ENCODE peak calls at places on chromosome 19, in four cellular contexts. R is pancreas, Q is HCT116, Y is heart right ventricle. X is an unnamed sample.

GRCh38 chr19:16903347-16903746 is 14.5 kb downstream of the F2RL3 start:
- DNase-seq in R (no peak), Q (no peak), Y (no peak), X (no peak)

GRCh38 chr19:58196911-58197616 is 14.2 kb downstream of the ZNF274 start:
- DNase-seq in R (no peak), Q (no peak), Y (no peak), X (no peak)

GRCh38 chr19:41813911-41814310 is 17.5 kb downstream of the CEACAM3 start:
- DNase-seq in R (no peak), Q (no peak), Y (no peak), X (no peak)

GRCh38 chr19:44972802-44973201 is 17.6 kb downstream of the CLPTM1 start:
- DNase-seq in R (no peak), Q (no peak), Y (no peak), X (no peak)

GRCh38 chr19:8631425-8631819 is 989 bp downstream of the NFILZ start:
- DNase-seq in R (peak), Q (no peak), Y (peak), X (no peak)

GRCh38 chr19:6677924-6678689 is 8.1 kb upstream of the TNFSF14 start:
- DNase-seq in R (no peak), Q (no peak), Y (peak), X (no peak)

GRCh38 chr19:47445937-47446402 is 25.7 kb downstream of the SLC8A2 start:
- DNase-seq in R (peak), Q (no peak), Y (no peak), X (no peak)

GRCh38 chr19:12703056-12703455 is 6.6 kb upstream of the FBXW9 start:
- DNase-seq in R (no peak), Q (peak), Y (no peak), X (peak)

GRCh38 chr19:6015841-6016545 is 38.1 kb upstream of the RANBP3 start:
- DNase-seq in R (peak), Q (no peak), Y (no peak), X (no peak)

GRCh38 chr19:55703790-55704215 is 28.8 kb downstream of the EPN1 start:
- DNase-seq in R (peak), Q (peak), Y (peak), X (peak)

GRCh38 chr19:17579523-17580244 is 24.2 kb downstream of the COLGALT1 start:
- DNase-seq in R (peak), Q (peak), Y (peak), X (peak)

GRCh38 chr19:4058696-4059492 is 7.8 kb downstream of the ZBTB7A start:
- DNase-seq in R (peak), Q (no peak), Y (no peak), X (no peak)

GRCh38 chr19:38759590-38760003 is 13.7 kb downstream of the LGALS7 start:
- DNase-seq in R (no peak), Q (no peak), Y (no peak), X (no peak)

GRCh38 chr19:11244846-11245589 is 5.6 kb downstream of the ANGPTL8 start:
- DNase-seq in R (no peak), Q (no peak), Y (no peak), X (no peak)

GRCh38 chr19:47824396-47824795 is 2.7 kb downstream of the CRX start:
- DNase-seq in R (no peak), Q (no peak), Y (no peak), X (no peak)

GRCh38 chr19:48244289-48244688 is 11.4 kb downstream of the CARD8 start:
- DNase-seq in R (no peak), Q (no peak), Y (no peak), X (no peak)

GRCh38 chr19:5339950-5340636 is 519 bp downstream of the PTPRS start:
- DNase-seq in R (peak), Q (no peak), Y (no peak), X (no peak)

GRCh38 chr19:48248081-48248833 is 7.5 kb downstream of the CARD8 start:
- DNase-seq in R (no peak), Q (no peak), Y (no peak), X (no peak)

GRCh38 chr19:15264061-15264932 is 32.0 kb upstream of the EPHX3 start:
- DNase-seq in R (peak), Q (peak), Y (peak), X (peak)

GRCh38 chr19:13866463-13867046 is 10.4 kb upstream of the NANOS3 start:
- DNase-seq in R (no peak), Q (no peak), Y (no peak), X (no peak)

GRCh38 chr19:56837492-56837891 is 3.0 kb downstream of the PEG3 start:
- DNase-seq in R (peak), Q (no peak), Y (peak), X (no peak)

GRCh38 chr19:49851456-49852259 is 699 bp downstream of the PTOV1 start:
- DNase-seq in R (peak), Q (no peak), Y (peak), X (no peak)

GRCh38 chr19:45368737-45369340 is 1.5 kb downstream of the ERCC2 start:
- DNase-seq in R (no peak), Q (no peak), Y (no peak), X (no peak)

GRCh38 chr19:3198901-3199700 is 13.4 kb downstream of the NCLN start:
- DNase-seq in R (peak), Q (no peak), Y (no peak), X (no peak)

DNA sequence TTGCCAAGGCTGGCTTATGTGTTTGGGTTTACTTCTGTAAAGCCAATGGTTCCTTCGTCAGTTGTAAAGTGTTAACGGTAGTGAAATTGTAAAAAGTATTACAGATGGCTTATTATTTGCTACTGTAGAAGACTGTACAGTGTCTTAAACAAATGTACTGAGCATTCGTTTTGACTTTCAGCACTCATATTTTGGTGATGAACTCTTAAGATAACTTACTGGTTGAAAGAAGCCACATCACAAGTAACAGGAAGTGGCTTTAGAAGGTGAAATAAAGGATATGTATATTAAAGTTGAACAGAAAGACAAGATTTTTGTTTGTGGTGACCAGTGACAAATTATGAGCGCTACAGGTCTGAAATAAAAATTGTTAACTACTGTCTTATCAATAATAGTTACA is 64.2 kb downstream of the URI1 start:
- DNase-seq in R (no peak), Q (no peak), Y (no peak), X (no peak)
- TF ChIP-seq CTCF in R (no peak), Q (no peak), Y (no peak), X (no peak)

GRCh38 chr19:53190253-53190652 is 2.9 kb downstream of the ZNF665 start:
- DNase-seq in R (no peak), Q (no peak), Y (no peak), X (no peak)
- H3K27ac ChIP-seq in R (no peak), Q (no peak), Y (no peak), X (no peak)

DNA sequence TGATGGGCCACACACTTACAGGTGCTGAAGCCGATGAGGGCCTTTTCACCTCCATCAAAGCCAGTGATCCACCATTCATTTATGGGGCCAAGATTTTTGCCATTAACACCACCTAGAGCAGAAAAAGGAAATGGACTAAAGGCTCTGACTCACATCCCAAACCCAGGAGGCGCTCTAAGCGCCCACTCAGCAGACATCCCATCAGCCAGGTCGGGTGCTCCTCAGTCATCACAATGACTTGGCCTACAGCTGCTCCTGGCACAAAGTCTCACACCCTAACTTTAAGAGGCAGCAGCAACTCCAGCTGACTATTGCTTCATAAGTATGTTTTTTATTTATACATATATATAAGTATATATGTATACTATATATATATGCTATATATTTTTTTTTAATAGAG is 36.1 kb upstream of the EIF3G start:
- DNase-seq in R (no peak), Q (no peak), Y (no peak), X (no peak)
- TF ChIP-seq CTCF in R (no peak), Q (no peak), Y (no peak), X (no peak)

GRCh38 chr19:21740559-21740958 is 26.8 kb downstream of the ZNF100 start:
- DNase-seq in R (no peak), Q (no peak), Y (no peak), X (no peak)
- H3K27ac ChIP-seq in R (no peak), Q (no peak), Y (no peak), X (no peak)

GRCh38 chr19:32876236-32876918 is 6.8 kb upstream of the SLC7A9 start:
- DNase-seq in R (no peak), Q (no peak), Y (no peak), X (no peak)
- TF ChIP-seq CTCF in R (no peak), Q (no peak), Y (no peak), X (no peak)

GRCh38 chr19:1136918-1137317 is 33.1 kb downstream of the GPX4 start:
- DNase-seq in R (no peak), Q (no peak), Y (no peak), X (no peak)
- H3K27ac ChIP-seq in R (no peak), Q (no peak), Y (no peak), X (peak)

DNA sequence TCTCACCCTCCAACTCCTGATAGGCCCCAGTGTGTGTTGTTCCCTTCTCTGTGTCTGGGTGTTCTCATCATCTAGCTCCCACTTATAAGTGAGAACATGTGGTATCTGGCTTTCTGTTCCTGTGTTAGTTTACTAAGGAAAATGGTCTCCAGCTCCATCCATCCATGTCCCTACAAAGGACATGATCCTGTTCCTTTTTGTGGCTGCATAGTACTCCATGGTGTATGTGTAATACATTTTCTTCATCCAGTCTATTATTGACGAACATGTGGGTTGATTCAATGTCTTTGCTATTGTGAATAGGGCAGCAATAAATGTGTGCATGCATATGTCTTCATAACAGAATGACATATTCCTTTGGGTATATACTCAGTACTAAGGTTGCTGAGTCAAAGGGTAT is 1397.0 kb downstream of the UQCRFS1 start:
- DNase-seq in R (no peak), Q (no peak), Y (no peak), X (no peak)
- TF ChIP-seq CTCF in R (no peak), Q (no peak), Y (no peak), X (no peak)

GRCh38 chr19:19064098-19064722 is 416 bp downstream of the SLC25A42 start:
- DNase-seq in R (no peak), Q (no peak), Y (no peak), X (peak)
- H3K27ac ChIP-seq in R (no peak), Q (peak), Y (no peak), X (peak)